ENCODE peak calls at places on chromosomes 1 and 21, in nine cellular contexts. S is effector memory CD4-positive, alpha-beta T cell; T is aorta; N is kidney epithelial cell; Y is brain microvascular endothelial cell; C is bronchial epithelial cell; I is heart right ventricle; Z is BE2C; A is cardiac muscle cell. Q is an unnamed sample.
A peak's percentile ranks its signal among the peaks of the same experiment; 100 is the strongest.

GRCh38 chr21:27023186-27023585 is 56.3 kb upstream of the ADAMTS5 start:
- DNase-seq in T (no peak), A (no peak), C (no peak), I (no peak), Y (no peak), Z (no peak), S (no peak), N (no peak), Q (no peak)

GRCh38 chr1:51634618-51635017 is 17.7 kb downstream of the OSBPL9 start:
- DNase-seq in T (no peak), I (no peak), A (no peak), N (no peak), C (no peak), Z (no peak), S (no peak), Y (no peak), Q (no peak)

GRCh38 chr1:51574796-51575195 is 42.1 kb upstream of the OSBPL9 start:
- DNase-seq in Y (no peak), S (no peak), C (no peak), A (no peak), N (no peak), T (no peak), Z (no peak), I (no peak), Q (no peak)

GRCh38 chr1:16969057-16969609 is 11.3 kb downstream of the MFAP2 start:
- DNase-seq in Y (no peak), Z (no peak), N (no peak), A (no peak), S (no peak), I (no peak), C (no peak), T (no peak), Q (no peak)

GRCh38 chr1:113389356-113389952 is 861 bp upstream of the MAGI3 start:
- DNase-seq in N (no peak), S (no peak), I (no peak), A (no peak), C (no peak), Z (no peak), T (no peak), Y (no peak), Q (peak; percentile 42)

GRCh38 chr1:182015360-182015759 is 46.2 kb downstream of the ZNF648 start:
- DNase-seq in A (no peak), Z (no peak), N (no peak), S (no peak), I (no peak), C (no peak), Y (no peak), T (no peak), Q (no peak)

GRCh38 chr1:23601104-23601967 is 42.0 kb upstream of the ID3 start:
- DNase-seq in Y (no peak), C (no peak), A (no peak), N (no peak), T (no peak), I (no peak), S (no peak), Z (no peak), Q (no peak)

GRCh38 chr21:27571706-27572105 is 604.8 kb upstream of the ADAMTS5 start:
- DNase-seq in S (no peak), C (peak; percentile 97), A (no peak), I (no peak), T (no peak), Z (no peak), Y (peak; percentile 80), N (peak; percentile 96), Q (no peak)

GRCh38 chr1:3732747-3733602 is 19.3 kb upstream of the CCDC27 start:
- DNase-seq in S (no peak), C (no peak), I (no peak), Y (no peak), Z (no peak), N (no peak), T (no peak), A (no peak), Q (no peak)

GRCh38 chr21:43193088-43193650 is 24.4 kb downstream of the CRYAA start:
- DNase-seq in I (no peak), C (no peak), T (no peak), S (no peak), N (no peak), Y (no peak), A (no peak), Z (no peak), Q (no peak)

GRCh38 chr1:7042322-7043231 is 257.3 kb downstream of the CAMTA1 start:
- DNase-seq in T (no peak), S (no peak), Z (no peak), N (no peak), I (no peak), Y (peak; percentile 7), A (peak; percentile 45), C (peak; percentile 50), Q (no peak)

GRCh38 chr1:21685944-21686678 is 17.0 kb upstream of the RAP1GAP start:
- DNase-seq in T (no peak), Z (no peak), S (no peak), A (no peak), Y (no peak), C (no peak), I (no peak), N (no peak), Q (no peak)

GRCh38 chr1:21677168-21677567 is 8.0 kb upstream of the RAP1GAP start:
- DNase-seq in A (no peak), Y (no peak), Z (no peak), T (no peak), I (no peak), N (no peak), C (no peak), S (no peak), Q (no peak)

GRCh38 chr1:21680381-21680780 is 11.2 kb upstream of the RAP1GAP start:
- DNase-seq in C (no peak), Z (no peak), N (no peak), Y (no peak), S (no peak), A (no peak), I (no peak), T (no peak), Q (no peak)

GRCh38 chr1:21680918-21681317 is 11.8 kb upstream of the RAP1GAP start:
- DNase-seq in Y (no peak), C (no peak), Z (no peak), A (no peak), S (no peak), T (no peak), N (no peak), I (no peak), Q (no peak)

DNA sequence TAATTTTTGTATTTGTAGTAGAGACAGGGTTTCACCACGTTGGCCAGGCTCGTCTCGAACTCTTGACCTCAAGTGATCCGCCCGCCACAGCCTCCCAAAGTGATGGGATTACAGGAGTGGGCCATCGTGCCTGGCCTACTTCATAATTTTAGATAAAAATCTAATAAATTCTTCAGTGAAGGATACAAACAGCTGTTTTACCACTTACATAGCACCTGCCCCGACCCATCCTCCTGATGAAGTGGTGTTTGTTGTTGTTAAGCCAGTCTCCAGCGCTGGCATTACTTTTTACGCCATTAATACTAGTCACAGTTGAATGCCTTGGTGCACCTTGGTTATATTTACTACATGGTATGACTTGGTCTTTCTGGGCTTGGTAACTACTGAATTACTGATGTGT is 12.3 kb upstream of the RAP1GAP start:
- DNase-seq in T (no peak), S (no peak), Y (no peak), N (no peak), C (no peak), A (no peak), Z (no peak), I (no peak), Q (no peak)
- H3K36me3 ChIP-seq in T (peaks cover 3% of the 10 kb centered on the region), S (peaks cover 41% of the 10 kb centered on the region), Y (peaks cover 47% of the 10 kb centered on the region), N (no peaks in the 10 kb centered on the region), C (peaks cover 2% of the 10 kb centered on the region), A (peaks cover 5% of the 10 kb centered on the region), Z (peaks cover 3% of the 10 kb centered on the region), I (peaks cover 92% of the 10 kb centered on the region), Q (no peaks in the 10 kb centered on the region)

GRCh38 chr21:46570631-46571030 is 34.3 kb downstream of the S100B start:
- DNase-seq in Y (no peak), Z (no peak), I (no peak), T (no peak), C (no peak), N (no peak), S (no peak), A (no peak), Q (no peak)
- H3K36me3 ChIP-seq in Y (peaks cover 36% of the 10 kb centered on the region), Z (peaks cover 33% of the 10 kb centered on the region), I (peaks cover 78% of the 10 kb centered on the region), T (peaks cover 19% of the 10 kb centered on the region), C (peaks cover 21% of the 10 kb centered on the region), N (peaks cover 2% of the 10 kb centered on the region), S (peaks cover 35% of the 10 kb centered on the region), A (peaks cover 30% of the 10 kb centered on the region), Q (no peaks in the 10 kb centered on the region)

GRCh38 chr1:193079187-193079586 is 19.8 kb downstream of the RO60 start:
- DNase-seq in S (no peak), A (no peak), C (no peak), Y (peak; percentile 37), I (no peak), N (no peak), T (no peak), Z (no peak), Q (no peak)

GRCh38 chr1:193083365-193084088 is 21.7 kb downstream of the GLRX2 start:
- DNase-seq in Y (no peak), I (no peak), N (no peak), Z (no peak), C (peak; percentile 26), S (no peak), T (no peak), A (no peak), Q (no peak)

DNA sequence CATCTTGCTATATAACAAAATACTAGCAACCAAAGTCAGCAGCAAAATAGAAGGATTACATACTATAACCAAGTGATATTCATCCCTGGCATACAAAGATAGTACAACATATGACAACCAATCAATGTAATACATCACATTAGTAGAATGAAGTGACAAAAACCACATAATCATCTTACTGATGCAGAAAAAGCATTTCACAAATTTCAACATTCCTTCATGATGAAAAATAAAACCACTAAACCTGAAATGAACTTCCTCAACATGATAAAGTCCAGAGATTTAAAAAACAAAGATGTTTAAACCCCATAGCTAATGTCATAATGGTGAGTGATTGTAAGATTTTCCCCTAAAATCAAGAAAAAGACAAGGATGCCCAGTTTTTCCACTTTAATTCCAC is 18.6 kb downstream of the RO60 start:
- DNase-seq in N (no peak), A (no peak), Z (no peak), S (no peak), I (no peak), C (no peak), Y (no peak), T (no peak), Q (no peak)
- H3K36me3 ChIP-seq in N (peaks cover 2% of the 10 kb centered on the region), A (peaks cover 60% of the 10 kb centered on the region), Z (peaks cover 82% of the 10 kb centered on the region), S (peaks cover 30% of the 10 kb centered on the region), I (peaks cover 69% of the 10 kb centered on the region), C (no peaks in the 10 kb centered on the region), Y (peaks cover 32% of the 10 kb centered on the region), T (peaks cover 4% of the 10 kb centered on the region), Q (peaks cover 47% of the 10 kb centered on the region)

DNA sequence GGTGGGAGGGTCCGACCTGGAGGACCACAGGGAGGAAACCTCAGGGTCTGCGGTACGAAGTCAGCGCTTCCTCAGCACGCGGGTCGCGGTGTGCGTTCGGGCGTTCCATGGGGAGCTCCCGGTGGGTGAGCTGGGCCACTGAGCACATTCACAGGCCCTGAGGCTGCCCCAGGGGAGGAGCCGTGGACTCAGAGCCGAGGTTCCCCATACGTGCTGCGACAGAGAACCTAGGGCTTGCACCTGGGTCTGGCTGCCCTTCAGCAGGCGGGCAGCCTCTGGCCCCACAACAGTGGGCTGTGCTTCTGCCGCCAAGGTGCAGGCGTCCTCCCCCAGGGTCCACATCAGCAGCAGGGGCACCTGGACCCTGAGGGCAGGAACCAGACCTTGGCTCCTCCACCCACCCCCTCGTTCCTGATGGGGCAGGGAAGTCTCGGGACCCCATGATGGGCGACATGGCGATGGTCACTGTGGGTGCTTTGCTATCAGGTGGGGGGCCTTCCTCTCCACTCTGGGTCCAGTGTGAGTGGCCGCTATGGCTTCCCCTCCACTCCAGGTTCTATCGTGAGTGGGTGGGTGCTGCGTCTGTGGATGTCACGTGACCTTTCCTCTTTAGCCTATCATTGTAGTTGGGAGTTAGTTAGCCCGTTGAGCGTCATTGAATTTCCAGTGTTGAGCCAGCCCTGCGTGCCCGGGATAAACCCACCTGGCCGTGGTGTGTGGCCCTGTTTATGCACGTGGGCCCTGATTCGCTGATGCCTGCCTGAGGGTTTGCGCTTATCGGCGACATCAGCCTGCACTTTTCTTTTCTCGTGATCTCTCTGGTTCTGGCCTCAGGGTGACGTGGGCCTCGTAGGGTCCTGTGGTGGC is 27.9 kb downstream of the FTCD start:
- DNase-seq in N (no peak), T (peak; percentile 42), I (peak; percentile 14), S (no peak), Z (no peak), C (no peak), Y (no peak), A (no peak), Q (no peak)
- H3K36me3 ChIP-seq in N (no peaks in the 10 kb centered on the region), T (peaks cover 11% of the 10 kb centered on the region), I (peaks cover 38% of the 10 kb centered on the region), S (no peaks in the 10 kb centered on the region), Z (no peaks in the 10 kb centered on the region), C (no peaks in the 10 kb centered on the region), Y (peaks cover 74% of the 10 kb centered on the region), A (no peaks in the 10 kb centered on the region), Q (no peaks in the 10 kb centered on the region)